ENCODE peak calls at places on chromosome 4, in six cellular contexts. G is CD8-positive, alpha-beta T cell; T is bronchial epithelial cell; N is AG10803; U is fibroblast of the aortic adventitia; A is HepG2. D is an unnamed sample.

GRCh38 chr4:84913176-84913575 is 53.3 kb downstream of the WDFY3 start:
- DNase-seq in G (no peak), U (no peak), N (peak), A (no peak), T (no peak), D (no peak)

GRCh38 chr4:145183023-145183422 is 2.6 kb upstream of the OTUD4 start:
- DNase-seq in N (no peak), U (peak), A (no peak), T (peak), G (no peak), D (no peak)

GRCh38 chr4:143335979-143336827 is 473 bp upstream of the GAB1 start:
- DNase-seq in A (peak), G (no peak), T (peak), U (peak), N (peak), D (peak)

GRCh38 chr4:38926917-38927316 is 59.3 kb downstream of the FAM114A1 start:
- DNase-seq in N (no peak), U (no peak), G (no peak), A (no peak), T (no peak), D (no peak)

GRCh38 chr4:11488657-11489448 is 60.2 kb upstream of the HS3ST1 start:
- DNase-seq in G (no peak), T (peak), A (no peak), U (peak), N (no peak), D (no peak)

GRCh38 chr4:141636771-141637460 is 533 bp downstream of the IL15 start:
- DNase-seq in N (peak), U (peak), A (no peak), T (peak), G (no peak), D (peak)

GRCh38 chr4:28744066-28744465 is 1883.4 kb downstream of the STIM2 start:
- DNase-seq in G (no peak), U (no peak), N (peak), T (no peak), A (no peak), D (peak)

GRCh38 chr4:155999743-156000142 is 46.1 kb upstream of the CTSO start:
- DNase-seq in U (peak), T (no peak), N (no peak), A (no peak), G (no peak), D (peak)

GRCh38 chr4:15150636-15151432 is 148.6 kb downstream of the CPEB2 start:
- DNase-seq in N (no peak), G (no peak), T (no peak), A (no peak), U (no peak), D (no peak)

GRCh38 chr4:114082348-114082747 is 102.9 kb upstream of the ARSJ start:
- DNase-seq in T (no peak), N (peak), A (no peak), G (no peak), U (peak), D (no peak)

GRCh38 chr4:86043755-86044592 is 315.9 kb downstream of the MAPK10 start:
- DNase-seq in A (peak), T (peak), N (peak), G (no peak), U (peak), D (peak)

GRCh38 chr4:172169871-172170270 is 356.7 kb downstream of the GALNTL6 start:
- DNase-seq in U (no peak), G (no peak), A (no peak), T (no peak), N (no peak), D (peak)

GRCh38 chr4:75338352-75338880 is 175.8 kb downstream of the RCHY1 start:
- DNase-seq in N (no peak), G (no peak), U (no peak), T (no peak), A (no peak), D (no peak)

GRCh38 chr4:140090215-140090731 is 63.7 kb downstream of the MAML3 start:
- DNase-seq in G (no peak), U (no peak), N (peak), T (peak), A (peak), D (peak)

GRCh38 chr4:169009281-169010124 is 552 bp downstream of the CBR4 start:
- DNase-seq in N (peak), G (peak), U (peak), A (peak), T (peak), D (peak)

GRCh38 chr4:27692098-27692679 is 831.5 kb downstream of the STIM2 start:
- DNase-seq in A (peak), T (peak), G (no peak), U (peak), N (peak), D (peak)

GRCh38 chr4:120544838-120545237 is 377.7 kb downstream of the PRDM5 start:
- DNase-seq in U (no peak), G (no peak), T (no peak), A (no peak), N (no peak), D (no peak)

GRCh38 chr4:149684516-149684915 is 131.1 kb downstream of the IQCM start:
- DNase-seq in T (no peak), A (no peak), N (no peak), U (no peak), G (no peak), D (no peak)

GRCh38 chr4:129218355-129218754 is 122.4 kb downstream of the C4orf33 start:
- DNase-seq in G (no peak), U (peak), N (no peak), A (no peak), T (no peak), D (peak)

GRCh38 chr4:8123865-8124264 is 34.7 kb downstream of the ABLIM2 start:
- DNase-seq in G (no peak), A (no peak), N (no peak), T (no peak), U (no peak), D (no peak)

GRCh38 chr4:76275486-76276126 is 24.1 kb downstream of the FAM47E start:
- DNase-seq in G (no peak), A (peak), N (no peak), U (no peak), T (no peak), D (no peak)

GRCh38 chr4:70688795-70689231 is 481 bp downstream of the UTP3 start:
- DNase-seq in T (no peak), N (no peak), G (peak), A (no peak), U (no peak), D (no peak)

GRCh38 chr4:173917255-173917960 is 366.1 kb downstream of the FBXO8 start:
- DNase-seq in G (no peak), T (peak), A (no peak), U (peak), N (peak), D (peak)

GRCh38 chr4:14445882-14446281 is 556.4 kb upstream of the CPEB2 start:
- DNase-seq in U (no peak), A (no peak), T (peak), N (no peak), G (no peak), D (no peak)

GRCh38 chr4:112296949-112297483 is at the start of gene ALPK1:
- DNase-seq in A (peak), G (no peak), U (peak), N (peak), T (peak), D (peak)

GRCh38 chr4:36394352-36394903 is 113.0 kb downstream of the DTHD1 start:
- DNase-seq in G (peak), U (no peak), A (peak), N (no peak), T (peak), D (no peak)

GRCh38 chr4:36192922-36193321 is 51.4 kb downstream of the ARAP2 start:
- DNase-seq in A (no peak), U (no peak), T (no peak), N (no peak), G (no peak), D (no peak)

GRCh38 chr4:160423879-160424451 is 1321.1 kb downstream of the RAPGEF2 start:
- DNase-seq in U (no peak), N (no peak), T (peak), A (no peak), G (no peak), D (peak)

GRCh38 chr4:146930673-146931072 is 15.0 kb downstream of the TTC29 start:
- DNase-seq in G (no peak), N (no peak), T (no peak), U (no peak), A (no peak), D (no peak)

GRCh38 chr4:188372051-188372450 is 232.8 kb downstream of the TRIML1 start:
- DNase-seq in N (peak), U (no peak), G (no peak), T (peak), A (no peak), D (peak)

GRCh38 chr4:47801481-47802002 is 36.3 kb downstream of the CORIN start:
- DNase-seq in G (no peak), N (no peak), A (no peak), T (no peak), U (no peak), D (no peak)
- TF ChIP-seq CTCF in G (no peak), N (no peak), A (no peak), T (no peak), U (no peak), D (no peak)

GRCh38 chr4:117845270-117845669 is 189.0 kb upstream of the NDST3 start:
- DNase-seq in N (no peak), G (no peak), A (no peak), T (no peak), U (no peak), D (no peak)
- H3K4me3 ChIP-seq in N (no peak), G (no peak), A (no peak), T (no peak), U (no peak), D (no peak)

DNA sequence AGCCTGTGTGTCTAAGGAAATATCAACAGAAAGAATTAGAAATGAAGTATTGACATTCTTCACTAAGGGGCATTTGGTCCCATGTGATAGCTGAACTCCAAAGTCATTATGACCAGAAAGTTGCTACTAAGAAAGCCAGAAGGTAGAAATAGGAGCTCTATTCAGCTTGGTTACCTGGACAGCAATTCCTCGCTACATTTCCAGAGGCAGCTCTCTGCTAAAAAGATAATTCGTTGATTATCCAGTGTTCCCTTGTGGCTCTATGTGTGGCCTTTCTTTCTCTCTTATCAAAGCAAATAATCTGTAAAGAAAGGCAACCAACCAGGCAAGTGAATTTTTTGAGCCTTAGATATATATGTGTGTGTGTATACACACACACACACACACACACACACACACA is 341.3 kb downstream of the ADGRL3 start:
- DNase-seq in U (no peak), N (no peak), G (no peak), A (peak), T (no peak), D (no peak)
- TF ChIP-seq CTCF in U (no peak), N (no peak), G (no peak), A (peak), T (no peak), D (no peak)

DNA sequence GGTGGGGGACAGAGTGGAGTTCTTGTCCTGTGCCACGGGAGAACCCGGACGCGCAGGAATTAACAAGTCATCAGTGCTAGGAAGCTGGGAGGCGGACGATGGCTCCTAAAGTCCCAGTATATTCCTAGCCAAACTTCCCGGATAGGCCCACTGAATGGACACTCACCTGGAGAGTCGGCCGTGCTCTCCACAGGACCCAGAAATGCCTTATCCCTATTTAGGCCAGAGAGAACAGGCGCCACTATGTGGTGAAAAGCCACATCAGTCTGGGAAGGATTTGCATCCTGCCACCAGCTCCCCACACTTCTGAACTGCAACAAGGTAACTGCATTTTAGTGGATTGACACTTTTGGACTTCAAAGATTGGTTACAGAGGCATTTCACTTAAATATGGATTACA is 1.1 kb downstream of the CFAP299 start:
- DNase-seq in G (no peak), U (peak), N (peak), T (peak), A (peak), D (peak)
- H3K4me3 ChIP-seq in G (no peak), U (peak), N (no peak), T (no peak), A (no peak), D (no peak)

GRCh38 chr4:176099314-176099713 is 33.7 kb downstream of the WDR17 start:
- DNase-seq in G (no peak), A (no peak), N (no peak), T (no peak), U (no peak), D (peak)
- TF ChIP-seq CTCF in G (no peak), A (no peak), N (no peak), T (no peak), U (peak), D (peak)

GRCh38 chr4:98522603-98523395 is 135.6 kb downstream of the TSPAN5 start:
- DNase-seq in G (no peak), T (peak), U (peak), A (peak), N (peak), D (peak)
- H3K4me3 ChIP-seq in G (no peak), T (no peak), U (peak), A (no peak), N (peak), D (no peak)

DNA sequence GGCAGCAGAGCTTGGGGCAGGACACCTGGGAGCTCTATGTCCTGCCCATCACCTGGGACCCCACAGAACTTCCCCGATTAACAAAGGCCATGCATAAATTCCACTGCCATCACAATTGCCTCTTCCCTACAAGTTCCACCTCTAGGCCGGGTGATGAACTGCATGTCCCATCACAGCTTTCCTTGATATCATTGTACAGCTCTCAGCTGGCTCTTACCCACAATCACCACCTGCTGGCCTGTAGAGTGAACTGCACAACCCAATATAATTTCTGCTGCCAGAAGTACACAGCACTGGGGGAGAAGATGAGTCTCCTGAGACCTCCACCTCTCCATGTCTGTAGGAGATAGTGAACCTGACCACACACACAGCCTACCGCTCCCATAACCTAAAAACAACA is 285.0 kb upstream of the AADAT start:
- DNase-seq in G (no peak), A (peak), N (no peak), U (no peak), T (peak), D (peak)
- TF ChIP-seq CTCF in G (no peak), A (peak), N (peak), U (peak), T (peak), D (peak)

GRCh38 chr4:164866817-164867490 is 10.0 kb upstream of the APELA start:
- DNase-seq in U (no peak), N (peak), T (no peak), A (no peak), G (no peak), D (no peak)
- H3K4me3 ChIP-seq in U (no peak), N (no peak), T (no peak), A (no peak), G (no peak), D (no peak)

D was measured in choroid plexus epithelial cell.